ENCODE peak calls at places on chromosomes 6 and 20, in four cellular contexts. Z, X, F and W are unnamed samples.
A peak's percentile ranks its signal among the peaks of the same experiment; 100 is the strongest.

GRCh38 chr6:1624071-1624847 is 14.5 kb downstream of the FOXC1 start:
- DNase-seq in X (no peak), Z (peak; percentile 30), F (peak; percentile 69), W (no peak)

GRCh38 chr6:19697744-19698290 is 139.4 kb upstream of the ID4 start:
- DNase-seq in X (peak; percentile 81), Z (no peak), F (no peak), W (no peak)

GRCh38 chr6:14235653-14236356 is 118.2 kb downstream of the CD83 start:
- DNase-seq in Z (no peak), X (no peak), F (no peak), W (no peak)

GRCh38 chr6:44224154-44224977 is 971 bp downstream of the SLC29A1 start:
- DNase-seq in Z (peak; percentile 75), F (no peak), X (peak; percentile 8), W (no peak)

GRCh38 chr6:74578339-74578738 is 627.5 kb downstream of the COL12A1 start:
- DNase-seq in X (peak; percentile 89), F (no peak), Z (no peak), W (no peak)

GRCh38 chr6:138815797-138816528 is 20.1 kb downstream of the ECT2L start:
- DNase-seq in X (peak; percentile 79), F (no peak), Z (peak; percentile 74), W (no peak)

GRCh38 chr6:111087871-111088667 is 766 bp downstream of the SLC16A10 start:
- DNase-seq in X (no peak), Z (peak; percentile 52), F (peak; percentile 70), W (peak; percentile 58)

GRCh38 chr6:57162516-57162915 is 9.6 kb upstream of the BAG2 start:
- DNase-seq in X (peak; percentile 19), F (no peak), Z (no peak), W (no peak)

GRCh38 chr6:18141805-18142590 is 12.9 kb downstream of the TPMT start:
- DNase-seq in Z (peak; percentile 81), X (no peak), F (no peak), W (no peak)

GRCh38 chr6:33742092-33742491 is 4.6 kb downstream of the IP6K3 start:
- DNase-seq in Z (no peak), F (no peak), X (no peak), W (no peak)

GRCh38 chr6:139044250-139044649 is 15.7 kb downstream of the ABRACL start:
- DNase-seq in Z (no peak), F (no peak), X (no peak), W (no peak)

GRCh38 chr20:33694666-33695065 is 8.5 kb upstream of the E2F1 start:
- DNase-seq in X (no peak), F (no peak), Z (peak; percentile 29), W (no peak)

GRCh38 chr6:40906759-40907158 is 132.3 kb downstream of the UNC5CL start:
- DNase-seq in Z (no peak), F (no peak), X (no peak), W (no peak)

GRCh38 chr6:88919032-88919431 is 44.4 kb downstream of the RNGTT start:
- DNase-seq in F (no peak), Z (peak; percentile 5), X (no peak), W (no peak)

GRCh38 chr6:16236009-16236501 is 2.3 kb upstream of the GMPR start:
- DNase-seq in F (no peak), X (no peak), Z (no peak), W (no peak)

GRCh38 chr6:167710521-167710920 is 116.2 kb upstream of the AFDN start:
- DNase-seq in Z (no peak), F (no peak), X (no peak), W (no peak)

GRCh38 chr6:149963212-149963461 is 606 bp upstream of the ULBP1 start:
- DNase-seq in Z (peak; percentile 80), F (peak; percentile 67), X (peak; percentile 40), W (peak; percentile 60)

GRCh38 chr6:12148841-12149240 is 136.7 kb downstream of the HIVEP1 start:
- DNase-seq in F (no peak), Z (no peak), X (no peak), W (no peak)

GRCh38 chr6:25682324-25682723 is 30.3 kb downstream of the SCGN start:
- DNase-seq in F (no peak), X (no peak), Z (no peak), W (no peak)

GRCh38 chr6:67184405-67184804 is 1450.7 kb upstream of the ADGRB3 start:
- DNase-seq in F (no peak), X (no peak), Z (no peak), W (no peak)

GRCh38 chr6:90369651-90370050 is 73.0 kb upstream of the BACH2 start:
- DNase-seq in Z (peak; percentile 54), F (no peak), X (no peak), W (no peak)

GRCh38 chr6:36688534-36689075 is 9.0 kb upstream of the RAB44 start:
- DNase-seq in X (peak; percentile 50), Z (no peak), F (no peak), W (no peak)

GRCh38 chr6:122014961-122015360 is 384.5 kb upstream of the HSF2 start:
- DNase-seq in Z (no peak), X (peak; percentile 90), F (no peak), W (no peak)

GRCh38 chr6:38137609-38138008 is 318.1 kb downstream of the ZFAND3 start:
- DNase-seq in X (no peak), F (no peak), Z (peak; percentile 67), W (peak; percentile 58)

GRCh38 chr6:44430322-44430721 is 42.8 kb downstream of the CDC5L start:
- DNase-seq in F (no peak), X (peak; percentile 59), Z (no peak), W (no peak)

GRCh38 chr20:61861054-61861841 is 204.4 kb downstream of the TAF4 start:
- DNase-seq in F (no peak), Z (no peak), X (no peak), W (no peak)

DNA sequence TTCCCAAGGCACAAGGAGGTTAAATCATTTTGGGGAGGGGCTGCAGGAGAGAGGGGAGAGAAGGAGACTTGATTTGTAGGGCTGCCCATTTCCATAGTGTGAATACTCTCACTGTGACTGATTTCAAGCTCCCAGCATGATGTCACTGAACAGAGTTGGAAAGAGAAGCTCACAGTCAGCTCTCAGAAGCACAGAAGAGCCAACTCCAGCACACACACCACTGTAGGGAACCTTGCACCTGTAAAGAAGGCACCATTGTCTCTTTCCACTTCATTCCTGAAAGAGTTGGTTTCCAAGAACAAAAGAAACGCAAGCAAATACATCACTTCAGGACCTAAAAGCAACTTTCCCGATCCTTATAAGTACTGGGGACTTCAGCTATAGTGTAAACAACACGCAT is 12.7 kb upstream of the STK35 start:
- DNase-seq in X (no peak), Z (no peak), F (no peak), W (no peak)
- H3K27me3 ChIP-seq in X (peaks cover 36% of the 10 kb centered on the region), Z (no peaks in the 10 kb centered on the region), F (no peaks in the 10 kb centered on the region), W (no peaks in the 10 kb centered on the region)

GRCh38 chr6:150964765-150965164 is 99.3 kb downstream of the MTHFD1L start:
- DNase-seq in X (no peak), F (no peak), Z (no peak), W (no peak)
- H3K56ac ChIP-seq in X (no peak overlapping the region), F (no peak overlapping the region), Z (no peak overlapping the region), W (no peak overlapping the region)

GRCh38 chr20:17407550-17407949 is 123.6 kb downstream of the BFSP1 start:
- DNase-seq in X (no peak), F (no peak), Z (no peak), W (no peak)

GRCh38 chr20:17403496-17403895 is 127.7 kb downstream of the BFSP1 start:
- DNase-seq in X (no peak), F (no peak), Z (no peak), W (no peak)

GRCh38 chr20:17406191-17406590 is 125.0 kb downstream of the BFSP1 start:
- DNase-seq in F (no peak), X (no peak), Z (no peak), W (no peak)
- H3K27me3 ChIP-seq in F (no peaks in the 10 kb centered on the region), X (peaks cover 7% of the 10 kb centered on the region), Z (no peaks in the 10 kb centered on the region), W (no peaks in the 10 kb centered on the region)

DNA sequence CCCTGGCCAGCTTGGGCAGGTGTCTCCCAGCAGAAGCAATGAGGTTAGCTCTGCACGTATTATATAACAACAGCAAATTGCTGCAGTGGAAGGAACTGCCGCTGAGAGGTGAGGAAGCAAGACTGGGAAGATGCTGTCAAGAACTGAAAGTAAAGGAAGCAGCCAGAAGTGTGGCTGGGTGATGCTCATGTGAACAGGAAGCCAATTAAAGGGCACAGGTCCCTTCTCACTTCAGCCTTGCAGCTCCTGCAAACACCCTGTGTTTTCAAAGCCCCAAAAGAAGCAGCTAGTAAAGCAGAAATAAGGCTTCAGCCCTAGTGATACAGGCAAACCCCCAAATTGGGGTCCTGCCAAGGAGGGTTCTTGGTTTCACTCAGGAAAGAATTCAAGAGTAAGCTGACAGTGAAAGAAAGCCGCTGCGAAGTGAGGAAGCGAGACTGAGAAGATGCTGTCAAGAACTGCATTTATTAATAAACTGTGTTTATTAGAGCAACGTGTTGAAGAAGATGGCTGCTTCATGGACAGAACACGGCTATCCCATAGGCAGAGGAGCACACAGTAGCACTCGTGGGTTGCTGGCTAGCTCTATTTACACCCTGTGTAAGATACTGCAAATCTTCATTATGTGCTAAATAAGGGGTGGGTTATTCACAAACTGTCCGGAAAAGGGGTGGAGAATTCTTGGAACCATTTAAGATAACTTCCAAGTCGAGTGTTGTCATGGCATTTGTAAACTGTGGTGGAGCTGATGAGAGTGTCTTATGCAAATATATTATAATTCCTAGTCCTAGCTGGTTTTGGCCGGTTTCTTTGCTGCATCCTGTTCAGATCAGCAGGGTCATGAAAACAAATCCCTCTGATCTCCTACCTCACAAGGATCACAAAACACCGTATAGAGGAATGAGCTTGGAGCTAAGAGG is 152.2 kb downstream of the LINC00237 start:
- DNase-seq in F (no peak), Z (peak; percentile 71), X (no peak), W (no peak)
- H3K56ac ChIP-seq in F (no peak overlapping the region), Z (no peak overlapping the region), X (no peak overlapping the region), W (no peak overlapping the region)

DNA sequence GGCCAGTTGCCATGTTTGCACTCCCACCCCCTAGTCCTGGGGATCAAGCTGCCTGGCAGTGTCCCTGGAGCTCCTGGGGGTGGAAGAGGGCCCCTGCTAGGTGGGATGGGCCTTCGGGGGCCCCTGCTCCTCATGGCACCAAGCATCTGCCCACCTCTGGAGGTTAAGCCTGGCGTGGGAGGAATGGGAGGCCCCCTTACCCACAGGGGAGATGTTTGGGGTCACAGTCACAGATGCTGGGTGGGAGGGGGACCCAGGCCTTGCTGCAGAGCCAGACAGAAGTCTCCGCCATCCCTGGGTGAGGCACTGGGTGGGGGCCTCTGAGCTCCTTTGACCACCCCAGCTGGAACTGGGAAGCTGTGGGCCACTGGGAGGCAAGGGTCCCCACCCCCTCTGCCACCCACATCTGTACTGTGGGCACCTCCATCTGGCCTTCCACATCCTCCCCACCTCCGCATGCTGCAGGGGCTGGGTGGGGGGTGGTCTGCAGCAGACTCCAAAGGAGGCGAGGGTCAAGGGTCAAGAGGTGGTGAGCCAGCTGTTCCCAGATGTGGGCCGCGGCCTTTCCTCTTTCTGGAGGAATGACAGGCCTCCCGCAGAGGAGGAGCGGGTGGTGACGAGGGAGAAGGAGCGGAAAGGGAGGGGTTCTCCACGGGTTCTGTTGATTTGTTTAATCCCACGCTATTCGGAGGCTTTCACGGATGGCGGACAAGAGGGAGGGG is 41.5 kb downstream of the YTHDF1 start:
- DNase-seq in Z (no peak), F (no peak), X (no peak), W (no peak)
- H3K27me3 ChIP-seq in Z (peaks cover 46% of the 10 kb centered on the region), F (peaks cover 44% of the 10 kb centered on the region), X (peaks cover 82% of the 10 kb centered on the region), W (peaks cover 27% of the 10 kb centered on the region)